ENCODE peak calls at places on chromosomes 6 and 20, in five cellular contexts. One of them, this sample, is unnamed.

GRCh38 chr20:14415492-14415891 is 78.1 kb upstream of the FLRT3 start:
- DNase-seq in psoas muscle: no peak
- DNase-seq in ovary: no peak
- DNase-seq in fibroblast of the aortic adventitia: no peak
- DNase-seq in cardiac muscle cell: no peak
- DNase-seq in this sample: no peak

GRCh38 chr6:24431045-24431451 is 28.3 kb downstream of the MRS2 start:
- DNase-seq in psoas muscle: no peak
- DNase-seq in ovary: no peak
- DNase-seq in fibroblast of the aortic adventitia: peak; percentile 57
- DNase-seq in cardiac muscle cell: peak; percentile 61
- DNase-seq in this sample: no peak

GRCh38 chr6:126657556-126658129 is 317.7 kb downstream of the CENPW start:
- DNase-seq in psoas muscle: no peak
- DNase-seq in ovary: no peak
- DNase-seq in fibroblast of the aortic adventitia: peak; percentile 91
- DNase-seq in cardiac muscle cell: peak; percentile 60
- DNase-seq in this sample: no peak

GRCh38 chr20:15642676-15643075 is 930.6 kb downstream of the KIF16B start:
- DNase-seq in psoas muscle: no peak
- DNase-seq in ovary: no peak
- DNase-seq in fibroblast of the aortic adventitia: no peak
- DNase-seq in cardiac muscle cell: no peak
- DNase-seq in this sample: no peak

GRCh38 chr6:117498159-117498558 is 15.7 kb downstream of the DCBLD1 start:
- DNase-seq in psoas muscle: no peak
- DNase-seq in ovary: no peak
- DNase-seq in fibroblast of the aortic adventitia: peak; percentile 78
- DNase-seq in cardiac muscle cell: peak; percentile 74
- DNase-seq in this sample: no peak

GRCh38 chr6:148747145-148747492 is 289 bp downstream of the UST start:
- DNase-seq in psoas muscle: peak; percentile 76
- DNase-seq in ovary: peak; percentile 78
- DNase-seq in fibroblast of the aortic adventitia: peak; percentile 54
- DNase-seq in cardiac muscle cell: peak; percentile 72
- DNase-seq in this sample: no peak

GRCh38 chr20:45412653-45413052 is 3.3 kb upstream of the PIGT start:
- DNase-seq in psoas muscle: no peak
- DNase-seq in ovary: no peak
- DNase-seq in fibroblast of the aortic adventitia: no peak
- DNase-seq in cardiac muscle cell: no peak
- DNase-seq in this sample: no peak

GRCh38 chr6:127103482-127103881 is 15.0 kb upstream of the RSPO3 start:
- DNase-seq in psoas muscle: no peak
- DNase-seq in ovary: no peak
- DNase-seq in fibroblast of the aortic adventitia: no peak
- DNase-seq in cardiac muscle cell: no peak
- DNase-seq in this sample: no peak

GRCh38 chr20:16216227-16217210 is 356.7 kb downstream of the KIF16B start:
- DNase-seq in psoas muscle: no peak
- DNase-seq in ovary: no peak
- DNase-seq in fibroblast of the aortic adventitia: no peak
- DNase-seq in cardiac muscle cell: no peak
- DNase-seq in this sample: no peak

GRCh38 chr6:110329729-110330436 is 28.3 kb downstream of the METTL24 start:
- DNase-seq in psoas muscle: no peak
- DNase-seq in ovary: peak; percentile 56
- DNase-seq in fibroblast of the aortic adventitia: no peak
- DNase-seq in cardiac muscle cell: peak; percentile 43
- DNase-seq in this sample: no peak

GRCh38 chr6:53411451-53411850 is 62.7 kb upstream of the ELOVL5 start:
- DNase-seq in psoas muscle: no peak
- DNase-seq in ovary: no peak
- DNase-seq in fibroblast of the aortic adventitia: peak; percentile 59
- DNase-seq in cardiac muscle cell: peak; percentile 66
- DNase-seq in this sample: no peak

GRCh38 chr6:36141961-36142360 is 11.6 kb downstream of the MAPK13 start:
- DNase-seq in psoas muscle: no peak
- DNase-seq in ovary: no peak
- DNase-seq in fibroblast of the aortic adventitia: no peak
- DNase-seq in cardiac muscle cell: no peak
- DNase-seq in this sample: peak; percentile 5

GRCh38 chr6:36138667-36139066 is 8.4 kb downstream of the MAPK13 start:
- DNase-seq in psoas muscle: no peak
- DNase-seq in ovary: no peak
- DNase-seq in fibroblast of the aortic adventitia: no peak
- DNase-seq in cardiac muscle cell: no peak
- DNase-seq in this sample: no peak

GRCh38 chr6:36141091-36141490 is 10.8 kb downstream of the MAPK13 start:
- DNase-seq in psoas muscle: no peak
- DNase-seq in ovary: no peak
- DNase-seq in fibroblast of the aortic adventitia: no peak
- DNase-seq in cardiac muscle cell: no peak
- DNase-seq in this sample: peak; percentile 1

GRCh38 chr6:36139991-36140710 is 9.8 kb downstream of the MAPK13 start:
- DNase-seq in psoas muscle: no peak
- DNase-seq in ovary: no peak
- DNase-seq in fibroblast of the aortic adventitia: no peak
- DNase-seq in cardiac muscle cell: no peak
- DNase-seq in this sample: no peak

GRCh38 chr6:36139431-36139830 is 9.1 kb downstream of the MAPK13 start:
- DNase-seq in psoas muscle: no peak
- DNase-seq in ovary: no peak
- DNase-seq in fibroblast of the aortic adventitia: no peak
- DNase-seq in cardiac muscle cell: peak; percentile 48
- DNase-seq in this sample: no peak
- H3K4me3 ChIP-seq in psoas muscle: no peak overlapping the region
- H3K4me3 ChIP-seq in ovary: no peak overlapping the region
- H3K4me3 ChIP-seq in fibroblast of the aortic adventitia: no peak overlapping the region
- H3K4me3 ChIP-seq in cardiac muscle cell: no peak overlapping the region
- H3K4me3 ChIP-seq in this sample: no peak overlapping the region

DNA sequence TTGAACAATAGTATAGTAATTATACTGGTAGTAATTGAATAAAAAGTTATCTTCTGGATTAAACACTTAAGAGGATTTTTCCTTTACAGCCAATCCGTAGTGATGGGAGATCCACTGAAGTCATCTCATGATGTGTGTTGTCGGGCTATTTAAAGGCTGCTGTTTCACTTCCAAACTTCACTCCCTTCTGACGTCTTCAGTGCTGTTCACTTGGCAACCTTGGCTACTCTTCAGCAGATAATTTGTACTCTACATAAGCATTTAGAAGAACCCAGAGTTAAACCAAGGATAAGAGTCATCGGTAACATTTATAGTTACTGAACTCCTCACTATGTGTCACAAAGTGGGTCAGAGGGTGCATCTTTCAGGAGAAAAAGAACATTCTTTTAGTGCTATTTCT is 179.1 kb upstream of the EYA4 start:
- DNase-seq in psoas muscle: no peak
- DNase-seq in ovary: no peak
- DNase-seq in fibroblast of the aortic adventitia: peak; percentile 71
- DNase-seq in cardiac muscle cell: peak; percentile 91
- DNase-seq in this sample: peak; percentile 61
- H3K4me3 ChIP-seq in psoas muscle: peak overlapping the region; percentile 24
- H3K4me3 ChIP-seq in ovary: no peak overlapping the region
- H3K4me3 ChIP-seq in fibroblast of the aortic adventitia: no peak overlapping the region
- H3K4me3 ChIP-seq in cardiac muscle cell: no peak overlapping the region
- H3K4me3 ChIP-seq in this sample: no peak overlapping the region

DNA sequence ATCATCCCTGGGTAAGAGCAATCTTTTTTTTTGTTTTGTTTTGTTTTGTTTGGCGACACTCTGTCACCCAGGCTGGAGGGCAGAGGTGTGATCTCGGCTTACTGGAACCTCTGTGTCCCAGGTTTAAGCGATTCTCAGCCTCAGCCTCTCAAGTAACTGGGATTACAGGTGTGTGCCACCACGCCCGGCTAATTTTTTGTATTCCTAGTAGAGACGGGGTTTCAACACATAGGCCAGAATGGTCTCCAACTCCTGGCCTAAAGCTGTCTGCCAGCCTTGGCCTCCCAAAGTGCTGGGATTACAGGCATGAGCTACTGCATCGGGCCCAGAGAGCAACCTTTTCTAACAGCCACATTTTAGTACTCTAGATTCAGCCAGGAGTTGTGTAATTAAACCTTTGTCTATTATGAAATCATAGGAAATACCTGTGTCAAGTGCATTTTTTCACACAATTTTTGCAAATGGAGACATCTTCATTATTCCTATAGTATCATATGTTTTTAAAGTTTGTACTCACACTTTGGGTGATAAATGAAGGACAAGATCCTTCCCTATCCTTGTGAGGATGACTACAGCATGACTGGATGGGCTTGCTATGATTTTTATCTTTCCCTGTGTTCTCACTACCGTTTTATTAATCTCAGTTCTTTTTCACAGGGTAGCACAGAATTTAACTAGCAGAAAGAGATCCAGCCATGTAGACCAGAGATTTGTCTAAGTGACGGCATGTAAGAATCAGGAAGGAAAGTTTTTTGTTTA is 82.6 kb downstream of the OR2B2 start:
- DNase-seq in psoas muscle: no peak
- DNase-seq in ovary: no peak
- DNase-seq in fibroblast of the aortic adventitia: no peak
- DNase-seq in cardiac muscle cell: no peak
- DNase-seq in this sample: no peak
- H3K4me3 ChIP-seq in psoas muscle: peak overlapping the region; percentile 58
- H3K4me3 ChIP-seq in ovary: no peak overlapping the region
- H3K4me3 ChIP-seq in fibroblast of the aortic adventitia: peak overlapping the region; percentile 32
- H3K4me3 ChIP-seq in cardiac muscle cell: peak overlapping the region; percentile 70
- H3K4me3 ChIP-seq in this sample: no peak overlapping the region

GRCh38 chr20:8131598-8132014 is 460 bp upstream of the PLCB1 start:
- DNase-seq in psoas muscle: no peak
- DNase-seq in ovary: no peak
- DNase-seq in fibroblast of the aortic adventitia: peak; percentile 66
- DNase-seq in cardiac muscle cell: peak; percentile 69
- DNase-seq in this sample: no peak
- H3K4me3 ChIP-seq in psoas muscle: peak overlapping the region; percentile 90
- H3K4me3 ChIP-seq in ovary: peak overlapping the region; percentile 55
- H3K4me3 ChIP-seq in fibroblast of the aortic adventitia: peak overlapping the region; percentile 67
- H3K4me3 ChIP-seq in cardiac muscle cell: peak overlapping the region; percentile 59
- H3K4me3 ChIP-seq in this sample: peak overlapping the region; percentile 95

DNA sequence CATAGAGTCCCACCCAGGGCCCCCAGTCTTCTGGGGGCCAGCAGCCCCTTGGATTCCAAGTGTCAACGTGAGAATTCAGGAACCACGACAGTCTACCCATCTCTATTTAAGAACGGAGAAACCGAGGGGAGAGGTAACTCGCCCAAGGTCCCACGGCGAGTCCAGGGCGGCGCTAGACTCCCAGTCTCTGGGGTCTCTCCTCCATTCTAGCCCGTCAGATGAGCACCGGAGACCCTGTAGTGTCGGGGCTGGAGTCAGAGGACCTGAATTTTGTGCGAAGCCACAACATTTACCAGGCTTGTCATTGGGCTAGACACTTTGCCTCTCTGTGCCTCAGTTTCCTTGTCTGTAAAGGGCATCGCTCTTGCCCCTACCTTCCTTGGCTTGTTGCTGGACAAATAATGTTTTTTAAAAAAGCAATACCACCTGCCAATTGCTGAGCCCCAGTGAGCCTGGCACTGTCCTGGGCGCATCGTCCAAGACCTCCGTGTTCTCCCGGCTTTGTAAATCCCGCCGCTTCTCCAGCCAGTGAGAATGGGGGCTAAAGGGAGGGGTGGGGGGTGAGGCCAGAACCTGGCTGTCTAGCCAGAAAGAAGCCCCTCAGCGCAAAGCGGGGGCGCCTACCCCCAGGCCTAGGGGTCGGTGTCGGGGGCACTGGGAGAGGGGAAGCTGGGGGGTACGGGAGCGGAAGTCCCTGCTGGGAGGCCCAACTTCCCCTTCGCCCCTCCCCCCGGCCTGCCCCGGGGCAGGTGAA is 91.7 kb downstream of the NCR2 start:
- DNase-seq in psoas muscle: no peak
- DNase-seq in ovary: no peak
- DNase-seq in fibroblast of the aortic adventitia: no peak
- DNase-seq in cardiac muscle cell: no peak
- DNase-seq in this sample: no peak
- H3K4me3 ChIP-seq in psoas muscle: peak overlapping the region; percentile 70
- H3K4me3 ChIP-seq in ovary: peak overlapping the region; percentile 52
- H3K4me3 ChIP-seq in fibroblast of the aortic adventitia: no peak overlapping the region
- H3K4me3 ChIP-seq in cardiac muscle cell: peak overlapping the region; percentile 33
- H3K4me3 ChIP-seq in this sample: peak overlapping the region; percentile 56

This sample was measured in right atrium auricular region.